ENCODE peak calls at places on chromosomes 13 and 19, in ten cellular contexts. B, G, A, E, H, F, T, X, D and K are unnamed samples.

GRCh38 chr19:18397242-18398202 is at the start of gene LRRC25:
- DNase-seq in B (peak), G (peak), A (no peak), E (peak), H (no peak), F (no peak), T (no peak), X (peak), D (no peak), K (no peak)

GRCh38 chr13:46097015-46097414 is 7.8 kb downstream of the CPB2 start:
- DNase-seq in B (no peak), G (peak), A (no peak), E (no peak), H (no peak), F (no peak), T (no peak), X (no peak), D (peak), K (no peak)

GRCh38 chr19:10565028-10565566 is 713 bp downstream of the KRI1 start:
- DNase-seq in B (peak), G (peak), A (no peak), E (peak), H (peak), F (peak), T (no peak), X (peak), D (peak), K (no peak)

GRCh38 chr13:113369881-113370280 is 6.0 kb upstream of the GRTP1 start:
- DNase-seq in B (peak), G (no peak), A (no peak), E (no peak), H (no peak), F (no peak), T (no peak), X (no peak), D (no peak), K (no peak)

GRCh38 chr13:37602743-37603381 is 4.3 kb upstream of the POSTN start:
- DNase-seq in B (no peak), G (no peak), A (no peak), E (no peak), H (peak), F (no peak), T (peak), X (no peak), D (no peak), K (no peak)

GRCh38 chr19:15443838-15444237 is 5.9 kb downstream of the WIZ start:
- DNase-seq in B (peak), G (no peak), A (no peak), E (no peak), H (no peak), F (peak), T (no peak), X (no peak), D (no peak), K (no peak)

GRCh38 chr13:48220592-48221300 is 12.3 kb upstream of the ITM2B start:
- DNase-seq in B (no peak), G (no peak), A (no peak), E (peak), H (no peak), F (no peak), T (no peak), X (no peak), D (no peak), K (no peak)

GRCh38 chr19:55173717-55174409 is 6.2 kb downstream of the SYT5 start:
- DNase-seq in B (no peak), G (peak), A (no peak), E (no peak), H (peak), F (peak), T (peak), X (peak), D (no peak), K (no peak)

GRCh38 chr13:23848639-23849282 is 40.4 kb downstream of the MIPEP start:
- DNase-seq in B (no peak), G (no peak), A (no peak), E (no peak), H (no peak), F (no peak), T (no peak), X (no peak), D (no peak), K (no peak)

GRCh38 chr13:47480941-47481340 is 520.1 kb downstream of the SUCLA2 start:
- DNase-seq in B (no peak), G (no peak), A (no peak), E (no peak), H (no peak), F (no peak), T (no peak), X (no peak), D (no peak), K (no peak)

GRCh38 chr19:29308977-29309520 is 96.1 kb upstream of the UQCRFS1 start:
- DNase-seq in B (no peak), G (no peak), A (no peak), E (no peak), H (no peak), F (no peak), T (no peak), X (no peak), D (peak), K (no peak)

GRCh38 chr13:112244061-112244460 is 132.1 kb upstream of the SPACA7 start:
- DNase-seq in B (no peak), G (no peak), A (no peak), E (no peak), H (no peak), F (no peak), T (no peak), X (peak), D (no peak), K (no peak)

GRCh38 chr19:35006342-35006998 is 6.3 kb downstream of the GRAMD1A start:
- DNase-seq in B (no peak), G (peak), A (no peak), E (no peak), H (peak), F (no peak), T (peak), X (no peak), D (no peak), K (no peak)

GRCh38 chr19:18852634-18853033 is 20.9 kb downstream of the UPF1 start:
- DNase-seq in B (no peak), G (no peak), A (no peak), E (no peak), H (no peak), F (no peak), T (no peak), X (peak), D (no peak), K (no peak)

GRCh38 chr19:54172764-54173699 is at the start of gene TMC4:
- DNase-seq in B (peak), G (peak), A (no peak), E (no peak), H (peak), F (no peak), T (no peak), X (peak), D (peak), K (no peak)

GRCh38 chr19:31885280-31885853 is 460.0 kb upstream of the ZNF507 start:
- DNase-seq in B (no peak), G (no peak), A (no peak), E (no peak), H (no peak), F (no peak), T (no peak), X (no peak), D (no peak), K (no peak)

GRCh38 chr19:10417598-10418280 is 2.6 kb upstream of the PDE4A start:
- DNase-seq in B (peak), G (no peak), A (no peak), E (no peak), H (no peak), F (no peak), T (no peak), X (no peak), D (no peak), K (no peak)

GRCh38 chr19:29564574-29565005 is 38.8 kb downstream of the VSTM2B start:
- DNase-seq in B (no peak), G (no peak), A (no peak), E (no peak), H (no peak), F (no peak), T (no peak), X (no peak), D (no peak), K (no peak)

GRCh38 chr19:43532571-43532961 is 422 bp upstream of the ZNF575 start:
- DNase-seq in B (peak), G (peak), A (no peak), E (no peak), H (no peak), F (peak), T (no peak), X (peak), D (peak), K (no peak)

GRCh38 chr19:44447864-44448674 is at the start of gene ZNF229:
- DNase-seq in B (peak), G (peak), A (peak), E (peak), H (peak), F (peak), T (peak), X (peak), D (peak), K (no peak)

GRCh38 chr13:73220966-73221720 is 162.3 kb downstream of the KLF5 start:
- DNase-seq in B (no peak), G (peak), A (no peak), E (peak), H (no peak), F (no peak), T (peak), X (no peak), D (no peak), K (no peak)

GRCh38 chr19:32453736-32454135 is 48.2 kb downstream of the DPY19L3 start:
- DNase-seq in B (no peak), G (no peak), A (no peak), E (no peak), H (peak), F (no peak), T (no peak), X (no peak), D (no peak), K (no peak)

GRCh38 chr19:453606-454005 is 7.2 kb downstream of the SHC2 start:
- DNase-seq in B (no peak), G (no peak), A (no peak), E (no peak), H (no peak), F (no peak), T (no peak), X (peak), D (no peak), K (no peak)

GRCh38 chr13:35649162-35649561 is 172.7 kb upstream of the MAB21L1 start:
- DNase-seq in B (no peak), G (no peak), A (no peak), E (no peak), H (peak), F (no peak), T (no peak), X (no peak), D (no peak), K (no peak)

GRCh38 chr13:35995136-35995535 is 136.0 kb downstream of the DCLK1 start:
- DNase-seq in B (no peak), G (no peak), A (no peak), E (no peak), H (peak), F (no peak), T (no peak), X (no peak), D (no peak), K (no peak)

GRCh38 chr13:66805657-66806056 is 424.5 kb downstream of the PCDH9 start:
- DNase-seq in B (no peak), G (no peak), A (no peak), E (no peak), H (peak), F (no peak), T (no peak), X (no peak), D (no peak), K (no peak)

GRCh38 chr19:8265872-8266271 is 42.3 kb downstream of the CD320 start:
- DNase-seq in B (no peak), G (no peak), A (no peak), E (no peak), H (no peak), F (no peak), T (no peak), X (no peak), D (no peak), K (no peak)

GRCh38 chr19:15126511-15126910 is 19.3 kb downstream of the SYDE1 start:
- DNase-seq in B (no peak), G (no peak), A (no peak), E (no peak), H (no peak), F (no peak), T (peak), X (no peak), D (no peak), K (no peak)

GRCh38 chr19:32232449-32232848 is 113.0 kb upstream of the ZNF507 start:
- DNase-seq in B (no peak), G (no peak), A (no peak), E (no peak), H (no peak), F (no peak), T (no peak), X (no peak), D (no peak), K (no peak)

GRCh38 chr19:57010541-57010940 is 109.2 kb upstream of the USP29 start:
- DNase-seq in B (no peak), G (no peak), A (no peak), E (no peak), H (no peak), F (no peak), T (no peak), X (no peak), D (no peak), K (no peak)